ENCODE peak calls at places on chromosomes 16 and 17, in five cellular contexts. One of them, this sample, is unnamed.

GRCh38 chr17:77555741-77556291 is 402.7 kb upstream of the TNRC6C start:
- DNase-seq in sigmoid colon: peak; percentile 71
- DNase-seq in H9: no peak
- DNase-seq in upper lobe of right lung: no peak
- DNase-seq in naive thymus-derived CD4-positive, alpha-beta T cell: no peak
- DNase-seq in this sample: no peak

GRCh38 chr17:45127583-45128300 is 4.6 kb downstream of the PLCD3 start:
- DNase-seq in sigmoid colon: peak; percentile 87
- DNase-seq in H9: peak; percentile 74
- DNase-seq in upper lobe of right lung: no peak
- DNase-seq in naive thymus-derived CD4-positive, alpha-beta T cell: no peak
- DNase-seq in this sample: no peak

GRCh38 chr16:31487720-31488629 is 5.1 kb downstream of the SLC5A2 start:
- DNase-seq in sigmoid colon: no peak
- DNase-seq in H9: peak; percentile 85
- DNase-seq in upper lobe of right lung: peak; percentile 91
- DNase-seq in naive thymus-derived CD4-positive, alpha-beta T cell: peak; percentile 75
- DNase-seq in this sample: peak; percentile 65

GRCh38 chr17:31470592-31470991 is 79.1 kb downstream of the RAB11FIP4 start:
- DNase-seq in sigmoid colon: no peak
- DNase-seq in H9: no peak
- DNase-seq in upper lobe of right lung: no peak
- DNase-seq in naive thymus-derived CD4-positive, alpha-beta T cell: no peak
- DNase-seq in this sample: no peak

GRCh38 chr17:56499799-56500388 is 93.6 kb upstream of the NOG start:
- DNase-seq in sigmoid colon: no peak
- DNase-seq in H9: no peak
- DNase-seq in upper lobe of right lung: no peak
- DNase-seq in naive thymus-derived CD4-positive, alpha-beta T cell: peak; percentile 45
- DNase-seq in this sample: no peak

GRCh38 chr17:10668771-10669170 is 11.7 kb upstream of the MYH3 start:
- DNase-seq in sigmoid colon: no peak
- DNase-seq in H9: no peak
- DNase-seq in upper lobe of right lung: no peak
- DNase-seq in naive thymus-derived CD4-positive, alpha-beta T cell: no peak
- DNase-seq in this sample: no peak

GRCh38 chr17:55572599-55572998 is 61.3 kb upstream of the SMIM36 start:
- DNase-seq in sigmoid colon: no peak
- DNase-seq in H9: no peak
- DNase-seq in upper lobe of right lung: no peak
- DNase-seq in naive thymus-derived CD4-positive, alpha-beta T cell: no peak
- DNase-seq in this sample: no peak

GRCh38 chr16:9134739-9135138 is 43.3 kb downstream of the HAPSTR1 start:
- DNase-seq in sigmoid colon: peak; percentile 65
- DNase-seq in H9: peak; percentile 79
- DNase-seq in upper lobe of right lung: peak; percentile 78
- DNase-seq in naive thymus-derived CD4-positive, alpha-beta T cell: peak; percentile 58
- DNase-seq in this sample: no peak

GRCh38 chr17:74012465-74012864 is 191.0 kb upstream of the RPL38 start:
- DNase-seq in sigmoid colon: no peak
- DNase-seq in H9: no peak
- DNase-seq in upper lobe of right lung: no peak
- DNase-seq in naive thymus-derived CD4-positive, alpha-beta T cell: peak; percentile 75
- DNase-seq in this sample: no peak

GRCh38 chr16:49592507-49593422 is 219.2 kb downstream of the C16orf78 start:
- DNase-seq in sigmoid colon: no peak
- DNase-seq in H9: peak; percentile 72
- DNase-seq in upper lobe of right lung: no peak
- DNase-seq in naive thymus-derived CD4-positive, alpha-beta T cell: peak; percentile 56
- DNase-seq in this sample: no peak

GRCh38 chr17:18315498-18316360 is 636 bp downstream of the SMCR8 start:
- DNase-seq in sigmoid colon: peak; percentile 38
- DNase-seq in H9: no peak
- DNase-seq in upper lobe of right lung: no peak
- DNase-seq in naive thymus-derived CD4-positive, alpha-beta T cell: peak; percentile 73
- DNase-seq in this sample: no peak

GRCh38 chr17:61203765-61204164 is 195.9 kb upstream of the TBX2 start:
- DNase-seq in sigmoid colon: no peak
- DNase-seq in H9: no peak
- DNase-seq in upper lobe of right lung: peak; percentile 63
- DNase-seq in naive thymus-derived CD4-positive, alpha-beta T cell: no peak
- DNase-seq in this sample: no peak

GRCh38 chr17:44065668-44066203 is 735 bp downstream of the LSM12 start:
- DNase-seq in sigmoid colon: no peak
- DNase-seq in H9: no peak
- DNase-seq in upper lobe of right lung: no peak
- DNase-seq in naive thymus-derived CD4-positive, alpha-beta T cell: peak; percentile 27
- DNase-seq in this sample: no peak

GRCh38 chr16:11576427-11577289 is 10.1 kb downstream of the LITAF start:
- DNase-seq in sigmoid colon: no peak
- DNase-seq in H9: no peak
- DNase-seq in upper lobe of right lung: peak; percentile 28
- DNase-seq in naive thymus-derived CD4-positive, alpha-beta T cell: no peak
- DNase-seq in this sample: no peak

GRCh38 chr17:59838196-59838911 is 54.4 kb downstream of the TUBD1 start:
- DNase-seq in sigmoid colon: peak; percentile 57
- DNase-seq in H9: no peak
- DNase-seq in upper lobe of right lung: no peak
- DNase-seq in naive thymus-derived CD4-positive, alpha-beta T cell: peak; percentile 21
- DNase-seq in this sample: no peak

GRCh38 chr16:17222756-17223411 is 247.9 kb downstream of the XYLT1 start:
- DNase-seq in sigmoid colon: peak; percentile 75
- DNase-seq in H9: no peak
- DNase-seq in upper lobe of right lung: no peak
- DNase-seq in naive thymus-derived CD4-positive, alpha-beta T cell: no peak
- DNase-seq in this sample: no peak

GRCh38 chr16:57884655-57885133 is 82.4 kb upstream of the KIFC3 start:
- DNase-seq in sigmoid colon: no peak
- DNase-seq in H9: peak; percentile 47
- DNase-seq in upper lobe of right lung: no peak
- DNase-seq in naive thymus-derived CD4-positive, alpha-beta T cell: no peak
- DNase-seq in this sample: no peak

GRCh38 chr17:80779961-80780380 is 211.7 kb upstream of the CHMP6 start:
- DNase-seq in sigmoid colon: peak; percentile 84
- DNase-seq in H9: no peak
- DNase-seq in upper lobe of right lung: no peak
- DNase-seq in naive thymus-derived CD4-positive, alpha-beta T cell: no peak
- DNase-seq in this sample: no peak

GRCh38 chr17:81429353-81429774 is 34.1 kb downstream of the BAHCC1 start:
- DNase-seq in sigmoid colon: peak; percentile 91
- DNase-seq in H9: no peak
- DNase-seq in upper lobe of right lung: peak; percentile 89
- DNase-seq in naive thymus-derived CD4-positive, alpha-beta T cell: no peak
- DNase-seq in this sample: no peak

GRCh38 chr17:429589-429988 is 77.0 kb upstream of the RPH3AL start:
- DNase-seq in sigmoid colon: no peak
- DNase-seq in H9: no peak
- DNase-seq in upper lobe of right lung: no peak
- DNase-seq in naive thymus-derived CD4-positive, alpha-beta T cell: no peak
- DNase-seq in this sample: no peak

GRCh38 chr16:4194661-4195060 is 47.2 kb downstream of the SRL start:
- DNase-seq in sigmoid colon: no peak
- DNase-seq in H9: no peak
- DNase-seq in upper lobe of right lung: no peak
- DNase-seq in naive thymus-derived CD4-positive, alpha-beta T cell: no peak
- DNase-seq in this sample: no peak

GRCh38 chr17:13601317-13601775 is 383 bp downstream of the HS3ST3A1 start:
- DNase-seq in sigmoid colon: peak; percentile 65
- DNase-seq in H9: no peak
- DNase-seq in upper lobe of right lung: no peak
- DNase-seq in naive thymus-derived CD4-positive, alpha-beta T cell: no peak
- DNase-seq in this sample: no peak

GRCh38 chr16:25570131-25570530 is 121.6 kb upstream of the HS3ST4 start:
- DNase-seq in sigmoid colon: no peak
- DNase-seq in H9: no peak
- DNase-seq in upper lobe of right lung: no peak
- DNase-seq in naive thymus-derived CD4-positive, alpha-beta T cell: no peak
- DNase-seq in this sample: no peak

GRCh38 chr17:83132251-83133081 is 53.1 kb downstream of the METRNL start:
- DNase-seq in sigmoid colon: peak; percentile 56
- DNase-seq in H9: peak; percentile 26
- DNase-seq in upper lobe of right lung: peak; percentile 55
- DNase-seq in naive thymus-derived CD4-positive, alpha-beta T cell: no peak
- DNase-seq in this sample: no peak

GRCh38 chr16:17273142-17273561 is 197.6 kb downstream of the XYLT1 start:
- DNase-seq in sigmoid colon: no peak
- DNase-seq in H9: no peak
- DNase-seq in upper lobe of right lung: no peak
- DNase-seq in naive thymus-derived CD4-positive, alpha-beta T cell: no peak
- DNase-seq in this sample: no peak

GRCh38 chr16:63617047-63617989 is 1504.5 kb downstream of the CDH11 start:
- DNase-seq in sigmoid colon: no peak
- DNase-seq in H9: peak; percentile 31
- DNase-seq in upper lobe of right lung: no peak
- DNase-seq in naive thymus-derived CD4-positive, alpha-beta T cell: no peak
- DNase-seq in this sample: no peak

GRCh38 chr16:63614421-63614820 is 1507.4 kb downstream of the CDH11 start:
- DNase-seq in sigmoid colon: no peak
- DNase-seq in H9: no peak
- DNase-seq in upper lobe of right lung: no peak
- DNase-seq in naive thymus-derived CD4-positive, alpha-beta T cell: no peak
- DNase-seq in this sample: no peak

GRCh38 chr16:63617990-63618763 is 1503.7 kb downstream of the CDH11 start:
- DNase-seq in sigmoid colon: no peak
- DNase-seq in H9: peak; percentile 35
- DNase-seq in upper lobe of right lung: no peak
- DNase-seq in naive thymus-derived CD4-positive, alpha-beta T cell: no peak
- DNase-seq in this sample: no peak

GRCh38 chr16:63612462-63613227 is 1509.2 kb downstream of the CDH11 start:
- DNase-seq in sigmoid colon: no peak
- DNase-seq in H9: no peak
- DNase-seq in upper lobe of right lung: no peak
- DNase-seq in naive thymus-derived CD4-positive, alpha-beta T cell: no peak
- DNase-seq in this sample: no peak

GRCh38 chr16:63613701-63614100 is 1508.2 kb downstream of the CDH11 start:
- DNase-seq in sigmoid colon: no peak
- DNase-seq in H9: no peak
- DNase-seq in upper lobe of right lung: no peak
- DNase-seq in naive thymus-derived CD4-positive, alpha-beta T cell: no peak
- DNase-seq in this sample: no peak
- H3K9me3 ChIP-seq in sigmoid colon: no peaks in the 10 kb centered on the region
- H3K9me3 ChIP-seq in H9: no peaks in the 10 kb centered on the region
- H3K9me3 ChIP-seq in upper lobe of right lung: no peaks in the 10 kb centered on the region
- H3K9me3 ChIP-seq in naive thymus-derived CD4-positive, alpha-beta T cell: no peaks in the 10 kb centered on the region
- H3K9me3 ChIP-seq in this sample: no peaks in the 10 kb centered on the region

GRCh38 chr17:3715296-3715695 is 8.4 kb upstream of the HASPIN start:
- DNase-seq in sigmoid colon: no peak
- DNase-seq in H9: no peak
- DNase-seq in upper lobe of right lung: no peak
- DNase-seq in naive thymus-derived CD4-positive, alpha-beta T cell: no peak
- DNase-seq in this sample: no peak

GRCh38 chr17:3723188-3723555 is 531 bp upstream of the HASPIN start:
- DNase-seq in sigmoid colon: no peak
- DNase-seq in H9: no peak
- DNase-seq in upper lobe of right lung: no peak
- DNase-seq in naive thymus-derived CD4-positive, alpha-beta T cell: peak; percentile 15
- DNase-seq in this sample: no peak

GRCh38 chr17:3722716-3723115 is 987 bp upstream of the HASPIN start:
- DNase-seq in sigmoid colon: no peak
- DNase-seq in H9: no peak
- DNase-seq in upper lobe of right lung: no peak
- DNase-seq in naive thymus-derived CD4-positive, alpha-beta T cell: no peak
- DNase-seq in this sample: no peak

GRCh38 chr17:3718251-3718650 is 5.5 kb upstream of the HASPIN start:
- DNase-seq in sigmoid colon: no peak
- DNase-seq in H9: no peak
- DNase-seq in upper lobe of right lung: no peak
- DNase-seq in naive thymus-derived CD4-positive, alpha-beta T cell: no peak
- DNase-seq in this sample: no peak

DNA sequence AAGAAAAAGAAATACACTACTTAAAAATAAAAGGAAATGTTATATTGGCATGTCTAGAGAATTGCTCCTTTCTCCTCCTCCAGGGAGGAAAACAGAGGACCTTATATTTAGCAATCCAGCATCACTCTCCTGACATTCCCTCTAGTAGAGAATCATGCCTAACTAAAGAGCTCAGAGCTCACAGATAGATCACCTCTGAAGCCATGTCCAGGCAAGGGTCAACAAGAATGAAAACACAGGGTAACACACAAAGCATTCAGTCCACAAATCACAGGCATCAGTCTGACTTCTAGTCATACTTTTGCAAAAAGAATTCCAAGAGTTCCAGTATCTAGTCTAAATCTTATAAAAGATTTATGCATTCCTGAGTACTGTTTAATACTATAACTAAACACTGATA is 4.4 kb upstream of the HASPIN start:
- DNase-seq in sigmoid colon: no peak
- DNase-seq in H9: no peak
- DNase-seq in upper lobe of right lung: no peak
- DNase-seq in naive thymus-derived CD4-positive, alpha-beta T cell: no peak
- DNase-seq in this sample: no peak
- H3K9me3 ChIP-seq in sigmoid colon: no peaks in the 10 kb centered on the region
- H3K9me3 ChIP-seq in H9: no peaks in the 10 kb centered on the region
- H3K9me3 ChIP-seq in upper lobe of right lung: no peaks in the 10 kb centered on the region
- H3K9me3 ChIP-seq in naive thymus-derived CD4-positive, alpha-beta T cell: no peaks in the 10 kb centered on the region
- H3K9me3 ChIP-seq in this sample: no peaks in the 10 kb centered on the region

DNA sequence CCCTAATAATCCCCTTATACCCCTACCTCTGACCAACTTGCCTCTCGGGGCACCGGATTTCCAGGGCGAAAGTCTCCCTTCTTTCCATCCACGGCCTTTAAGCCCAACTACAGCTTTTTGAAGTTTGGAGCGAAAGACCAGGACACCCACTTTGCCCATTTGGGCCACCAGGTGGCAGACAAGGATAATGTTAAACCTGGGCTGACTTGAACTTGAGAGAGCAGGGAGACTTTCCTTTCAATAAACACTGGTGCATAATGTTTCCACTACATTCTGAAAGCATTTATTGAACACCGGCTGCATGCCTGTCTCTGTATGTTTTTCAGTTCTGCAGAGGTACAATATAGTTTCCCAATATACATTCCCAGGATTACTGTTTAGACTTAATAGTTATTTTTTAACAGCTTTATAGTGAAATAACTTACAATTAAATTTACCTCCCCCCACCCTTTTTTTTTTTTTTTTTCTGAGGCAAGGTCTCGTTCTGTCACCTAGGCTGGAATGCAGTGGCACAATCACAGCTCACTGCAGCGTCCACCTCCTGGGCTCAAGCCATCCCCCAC is 6.9 kb upstream of the CES3 start:
- DNase-seq in sigmoid colon: peak; percentile 79
- DNase-seq in H9: peak; percentile 75
- DNase-seq in upper lobe of right lung: no peak
- DNase-seq in naive thymus-derived CD4-positive, alpha-beta T cell: peak; percentile 72
- DNase-seq in this sample: peak; percentile 51
- H3K9me3 ChIP-seq in sigmoid colon: no peaks in the 10 kb centered on the region
- H3K9me3 ChIP-seq in H9: no peaks in the 10 kb centered on the region
- H3K9me3 ChIP-seq in upper lobe of right lung: no peaks in the 10 kb centered on the region
- H3K9me3 ChIP-seq in naive thymus-derived CD4-positive, alpha-beta T cell: no peaks in the 10 kb centered on the region
- H3K9me3 ChIP-seq in this sample: peaks cover 4% of the 10 kb centered on the region

DNA sequence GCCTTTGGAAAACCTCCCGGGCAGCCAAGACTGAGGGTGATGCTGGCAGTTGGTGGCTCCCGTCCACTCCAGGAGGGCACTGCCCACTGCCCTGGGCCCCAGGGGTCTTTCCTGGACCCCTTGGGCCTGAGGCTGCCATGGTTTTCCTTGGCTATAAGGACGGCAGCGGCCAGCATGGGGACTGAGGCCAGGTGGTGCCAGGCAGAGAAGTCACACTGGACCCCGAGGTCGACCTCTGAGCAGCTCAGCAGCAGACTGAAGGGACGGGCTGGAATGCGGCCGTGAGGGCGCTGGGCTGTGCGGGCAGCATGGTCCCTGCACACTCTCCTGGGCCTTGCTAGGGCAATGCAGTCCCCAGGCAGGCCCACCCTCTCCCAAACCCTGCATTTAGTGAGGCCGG is 55.6 kb upstream of the GNG13 start:
- DNase-seq in sigmoid colon: no peak
- DNase-seq in H9: no peak
- DNase-seq in upper lobe of right lung: no peak
- DNase-seq in naive thymus-derived CD4-positive, alpha-beta T cell: no peak
- DNase-seq in this sample: no peak
- H3K9me3 ChIP-seq in sigmoid colon: no peaks in the 10 kb centered on the region
- H3K9me3 ChIP-seq in H9: no peaks in the 10 kb centered on the region
- H3K9me3 ChIP-seq in upper lobe of right lung: no peaks in the 10 kb centered on the region
- H3K9me3 ChIP-seq in naive thymus-derived CD4-positive, alpha-beta T cell: no peaks in the 10 kb centered on the region
- H3K9me3 ChIP-seq in this sample: no peaks in the 10 kb centered on the region

This sample was measured in T-helper 17 cell.